ENCODE peak calls at places on chromosomes 11 and 22, in five cellular contexts. U, R, Y, Q and E are unnamed samples.

GRCh38 chr22:46366801-46367706 is 31.5 kb downstream of the TRMU start:
- DNase-seq in Y (no peak), R (no peak), U (no peak), Q (no peak), E (peak)

GRCh38 chr22:38777087-38777671 is 16.8 kb downstream of the DNAL4 start:
- DNase-seq in Q (no peak), U (no peak), R (no peak), Y (no peak), E (no peak)

GRCh38 chr11:41920374-41920773 is 460.9 kb upstream of the LRRC4C start:
- DNase-seq in R (no peak), Y (no peak), Q (no peak), U (no peak), E (no peak)

GRCh38 chr11:128469220-128469619 is 118.1 kb downstream of the ETS1 start:
- DNase-seq in R (no peak), U (no peak), Y (no peak), Q (no peak), E (peak)

GRCh38 chr11:65633390-65634139 is 4.3 kb upstream of the SIPA1 start:
- DNase-seq in Y (no peak), U (no peak), R (no peak), Q (no peak), E (no peak)

GRCh38 chr11:93155738-93156137 is 42.1 kb downstream of the SLC36A4 start:
- DNase-seq in U (no peak), Q (no peak), Y (no peak), R (no peak), E (no peak)

GRCh38 chr22:48884292-48884691 is 943.4 kb downstream of the BRD1 start:
- DNase-seq in Y (no peak), Q (no peak), R (no peak), U (no peak), E (no peak)

GRCh38 chr11:67433536-67434394 is 3.7 kb downstream of the PTPRCAP start:
- DNase-seq in Q (no peak), R (no peak), Y (no peak), U (no peak), E (peak)

GRCh38 chr22:39223091-39223710 is 21.6 kb downstream of the PDGFB start:
- DNase-seq in Q (no peak), Y (no peak), R (no peak), U (no peak), E (peak)

GRCh38 chr11:83292709-83293435 is 6.7 kb upstream of the CCDC90B start:
- DNase-seq in Q (peak), R (no peak), U (no peak), Y (peak), E (peak)

GRCh38 chr11:107898270-107898669 is 30.0 kb upstream of the RAB39A start:
- DNase-seq in U (no peak), R (no peak), Q (peak), Y (peak), E (no peak)

GRCh38 chr11:69374110-69374981 is 80.4 kb downstream of the MYEOV start:
- DNase-seq in Q (no peak), U (peak), Y (peak), R (no peak), E (no peak)

GRCh38 chr22:20456722-20457076 is 19.1 kb upstream of the SCARF2 start:
- DNase-seq in U (no peak), R (no peak), Y (no peak), Q (no peak), E (no peak)

GRCh38 chr11:128448487-128448886 is 138.9 kb downstream of the ETS1 start:
- DNase-seq in Q (peak), R (no peak), Y (peak), U (no peak), E (no peak)

GRCh38 chr11:108863528-108863927 is 198.7 kb downstream of the DDX10 start:
- DNase-seq in U (no peak), Y (no peak), Q (no peak), R (no peak), E (no peak)

GRCh38 chr11:59560290-59560701 is 49.0 kb downstream of the OR4D9 start:
- DNase-seq in U (peak), R (peak), Y (peak), Q (peak), E (peak)

GRCh38 chr11:85685820-85686459 is at the start of gene CCDC89:
- DNase-seq in Q (no peak), R (no peak), Y (peak), U (peak), E (no peak)

GRCh38 chr22:28891156-28891733 is 7.9 kb downstream of the ZNRF3 start:
- DNase-seq in U (no peak), Y (no peak), R (no peak), Q (no peak), E (no peak)

GRCh38 chr11:85299247-85299646 is 327.9 kb downstream of the DLG2 start:
- DNase-seq in Q (no peak), Y (no peak), U (no peak), R (no peak), E (no peak)

GRCh38 chr11:71366076-71366475 is 82.1 kb downstream of the DHCR7 start:
- DNase-seq in Q (no peak), R (no peak), Y (no peak), U (no peak), E (no peak)

GRCh38 chr22:27534720-27535125 is 266.8 kb downstream of the MN1 start:
- DNase-seq in R (no peak), Q (no peak), Y (no peak), U (no peak), E (no peak)

GRCh38 chr22:31646186-31647019 is 15.6 kb downstream of the PISD start:
- DNase-seq in Q (peak), R (no peak), U (no peak), Y (peak), E (peak)

GRCh38 chr11:78192911-78193341 is 4.2 kb downstream of the USP35 start:
- DNase-seq in U (no peak), R (no peak), Y (peak), Q (no peak), E (peak)

GRCh38 chr22:24592846-24593809 is at the start of gene LRRC75B:
- DNase-seq in R (no peak), U (peak), Q (peak), Y (peak), E (peak)

GRCh38 chr11:45698777-45699497 is 33.5 kb upstream of the CHST1 start:
- DNase-seq in Y (no peak), R (no peak), U (no peak), Q (no peak), E (no peak)

GRCh38 chr22:36328635-36329216 is 59.0 kb downstream of the MYH9 start:
- DNase-seq in U (no peak), R (no peak), Q (no peak), Y (peak), E (peak)

GRCh38 chr11:2912498-2912897 is 16.7 kb downstream of the PHLDA2 start:
- DNase-seq in R (no peak), Y (peak), U (no peak), Q (peak), E (no peak)

GRCh38 chr11:45527898-45528297 is 137.5 kb downstream of the CHST1 start:
- DNase-seq in Y (peak), R (no peak), U (no peak), Q (no peak), E (peak)

GRCh38 chr11:134756811-134757540 is 344.9 kb upstream of the B3GAT1 start:
- DNase-seq in U (no peak), Y (no peak), R (no peak), Q (no peak), E (no peak)

GRCh38 chr11:2186669-2187266 is 15.2 kb upstream of the TH start:
- DNase-seq in U (no peak), Y (peak), R (peak), Q (peak), E (peak)

GRCh38 chr22:23283591-23284503 is 103.5 kb downstream of the BCR start:
- DNase-seq in U (no peak), R (no peak), Y (no peak), Q (no peak), E (no peak)

GRCh38 chr11:41675205-41675604 is 215.8 kb upstream of the LRRC4C start:
- DNase-seq in Y (no peak), R (no peak), U (no peak), Q (no peak), E (no peak)

GRCh38 chr11:123202723-123203122 is 7.7 kb upstream of the CLMP start:
- DNase-seq in R (no peak), Q (no peak), U (no peak), Y (no peak), E (no peak)

GRCh38 chr22:24772493-24773220 is 1.9 kb downstream of the PIWIL3 start:
- DNase-seq in U (no peak), Q (peak), Y (peak), R (no peak), E (no peak)

GRCh38 chr11:35177370-35177769 is 38.4 kb downstream of the CD44 start:
- DNase-seq in R (no peak), Y (no peak), U (no peak), Q (no peak), E (peak)

GRCh38 chr11:20026629-20027545 is 133.4 kb downstream of the DBX1 start:
- DNase-seq in Y (no peak), R (no peak), U (no peak), Q (no peak), E (no peak)